ENCODE peak calls at places on chromosomes 11 and 22, in four cellular contexts. One of them, this sample, is unnamed.
A peak's percentile ranks its signal among the peaks of the same experiment; 100 is the strongest.

GRCh38 chr11:12914401-12914912 is 94.7 kb upstream of the RASSF10 start:
- DNase-seq in IMR-90: peak; percentile 33
- DNase-seq in H1: peak; percentile 89
- DNase-seq in H9: peak; percentile 96
- DNase-seq in this sample: peak; percentile 64

GRCh38 chr11:61102667-61103491 is 590 bp downstream of the CD5 start:
- DNase-seq in IMR-90: no peak
- DNase-seq in H1: no peak
- DNase-seq in H9: no peak
- DNase-seq in this sample: no peak

GRCh38 chr11:111457731-111458368 is 54.3 kb downstream of the BTG4 start:
- DNase-seq in IMR-90: no peak
- DNase-seq in H1: no peak
- DNase-seq in H9: no peak
- DNase-seq in this sample: no peak

GRCh38 chr11:36077368-36077767 is 133.5 kb downstream of the LDLRAD3 start:
- DNase-seq in IMR-90: no peak
- DNase-seq in H1: no peak
- DNase-seq in H9: no peak
- DNase-seq in this sample: no peak

GRCh38 chr11:12066799-12067508 is 43.4 kb upstream of the MICAL2 start:
- DNase-seq in IMR-90: peak; percentile 56
- DNase-seq in H1: no peak
- DNase-seq in H9: peak; percentile 51
- DNase-seq in this sample: no peak

GRCh38 chr11:106249857-106250256 is 172.4 kb downstream of the AASDHPPT start:
- DNase-seq in IMR-90: no peak
- DNase-seq in H1: no peak
- DNase-seq in H9: no peak
- DNase-seq in this sample: no peak

GRCh38 chr11:121930004-121930965 is 185.7 kb downstream of the BLID start:
- DNase-seq in IMR-90: peak; percentile 13
- DNase-seq in H1: no peak
- DNase-seq in H9: no peak
- DNase-seq in this sample: no peak

GRCh38 chr11:30046211-30046945 is 29.5 kb upstream of the KCNA4 start:
- DNase-seq in IMR-90: no peak
- DNase-seq in H1: peak; percentile 69
- DNase-seq in H9: peak; percentile 72
- DNase-seq in this sample: no peak

GRCh38 chr11:116334596-116334995 is 438.2 kb downstream of the BUD13 start:
- DNase-seq in IMR-90: no peak
- DNase-seq in H1: no peak
- DNase-seq in H9: peak; percentile 4
- DNase-seq in this sample: no peak

GRCh38 chr11:131373756-131374155 is 3.3 kb downstream of the NTM start:
- DNase-seq in IMR-90: no peak
- DNase-seq in H1: no peak
- DNase-seq in H9: no peak
- DNase-seq in this sample: no peak

GRCh38 chr22:46595545-46595944 is 24.6 kb upstream of the GRAMD4 start:
- DNase-seq in IMR-90: no peak
- DNase-seq in H1: no peak
- DNase-seq in H9: no peak
- DNase-seq in this sample: no peak

GRCh38 chr22:40176921-40177737 is 596 bp upstream of the TNRC6B start:
- DNase-seq in IMR-90: peak; percentile 71
- DNase-seq in H1: peak; percentile 77
- DNase-seq in H9: peak; percentile 76
- DNase-seq in this sample: no peak

GRCh38 chr11:62402226-62402625 is 16.6 kb upstream of the SCGB1A1 start:
- DNase-seq in IMR-90: no peak
- DNase-seq in H1: no peak
- DNase-seq in H9: no peak
- DNase-seq in this sample: no peak

DNA sequence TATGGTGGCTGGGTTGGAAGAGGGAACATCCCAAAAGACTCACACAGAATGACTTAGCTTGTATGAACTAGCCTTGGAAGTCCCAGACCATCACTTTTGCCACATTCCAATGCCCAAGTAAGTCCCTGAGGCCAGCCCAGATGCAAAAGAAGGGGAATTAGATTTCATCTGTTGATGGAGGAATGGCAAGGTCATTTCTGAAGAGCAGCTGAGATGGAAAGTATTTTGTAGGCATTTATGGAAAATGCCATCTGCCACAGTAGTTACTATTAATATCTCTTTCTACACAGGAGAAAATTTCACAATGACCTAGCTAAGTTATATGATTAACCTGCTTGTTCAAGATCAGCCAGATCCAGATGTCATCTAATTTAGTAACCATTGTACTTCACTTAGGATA is 58.8 kb downstream of the ENDOD1 start:
- DNase-seq in IMR-90: no peak
- DNase-seq in H1: no peak
- DNase-seq in H9: no peak
- DNase-seq in this sample: no peak
- H2BK120ac ChIP-seq in IMR-90: no peak overlapping the region
- H2BK120ac ChIP-seq in H1: no peak overlapping the region
- H2BK120ac ChIP-seq in H9: no peak overlapping the region
- H2BK120ac ChIP-seq in this sample: no peak overlapping the region

GRCh38 chr11:95283146-95283545 is 52.1 kb upstream of the SESN3 start:
- DNase-seq in IMR-90: no peak
- DNase-seq in H1: no peak
- DNase-seq in H9: no peak
- DNase-seq in this sample: no peak
- H3K14ac ChIP-seq in IMR-90: no peak overlapping the region
- H3K14ac ChIP-seq in H1: no peak overlapping the region
- H3K14ac ChIP-seq in H9: no peak overlapping the region
- H3K14ac ChIP-seq in this sample: no peak overlapping the region

DNA sequence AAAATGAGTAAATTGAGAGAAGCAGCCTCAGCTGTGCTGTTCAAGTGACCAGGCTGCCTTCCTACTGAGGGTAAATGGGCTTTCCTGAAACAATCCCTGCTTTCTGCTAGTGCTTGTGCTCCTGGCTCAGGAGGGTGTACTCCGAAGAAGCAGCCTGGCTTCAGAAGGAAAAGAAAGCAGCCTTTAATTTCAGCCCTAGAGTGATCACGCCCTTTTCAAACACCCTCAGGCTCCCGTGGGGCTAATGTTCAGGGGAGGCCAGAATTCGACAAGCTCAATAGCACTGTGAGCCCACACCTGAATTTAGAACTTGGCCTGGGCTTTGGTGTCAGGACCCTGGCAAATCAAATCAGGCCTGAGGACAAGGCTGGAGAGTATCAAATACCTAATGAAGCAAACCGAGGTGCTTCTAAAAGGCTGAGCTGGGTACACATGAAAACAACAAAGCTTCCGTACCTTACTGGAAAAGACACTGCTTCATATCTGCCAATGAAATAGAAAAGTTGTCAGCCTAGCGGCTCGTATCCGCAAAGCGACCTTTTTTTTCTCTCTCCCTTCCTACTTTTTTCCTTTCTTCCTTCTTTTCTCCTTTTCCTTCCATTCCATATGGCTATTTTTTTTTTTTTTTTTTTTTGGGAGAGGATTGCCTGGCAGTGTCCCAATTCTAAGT is 387.8 kb downstream of the SOX6 start:
- DNase-seq in IMR-90: no peak
- DNase-seq in H1: no peak
- DNase-seq in H9: no peak
- DNase-seq in this sample: no peak
- H2AK5ac ChIP-seq in IMR-90: peak overlapping the region; percentile 53
- H2AK5ac ChIP-seq in H1: no peak overlapping the region
- H2AK5ac ChIP-seq in H9: no peak overlapping the region
- H2AK5ac ChIP-seq in this sample: no peak overlapping the region

GRCh38 chr11:74990941-74991340 is 2.2 kb downstream of the NEU3 start:
- DNase-seq in IMR-90: no peak
- DNase-seq in H1: no peak
- DNase-seq in H9: no peak
- DNase-seq in this sample: no peak

GRCh38 chr11:74992852-74993251 is 4.1 kb downstream of the NEU3 start:
- DNase-seq in IMR-90: no peak
- DNase-seq in H1: no peak
- DNase-seq in H9: no peak
- DNase-seq in this sample: no peak

GRCh38 chr11:74989269-74989655 is 529 bp downstream of the NEU3 start:
- DNase-seq in IMR-90: peak; percentile 10
- DNase-seq in H1: no peak
- DNase-seq in H9: no peak
- DNase-seq in this sample: no peak

GRCh38 chr11:74984730-74985129 is 4.0 kb upstream of the NEU3 start:
- DNase-seq in IMR-90: no peak
- DNase-seq in H1: no peak
- DNase-seq in H9: no peak
- DNase-seq in this sample: no peak

DNA sequence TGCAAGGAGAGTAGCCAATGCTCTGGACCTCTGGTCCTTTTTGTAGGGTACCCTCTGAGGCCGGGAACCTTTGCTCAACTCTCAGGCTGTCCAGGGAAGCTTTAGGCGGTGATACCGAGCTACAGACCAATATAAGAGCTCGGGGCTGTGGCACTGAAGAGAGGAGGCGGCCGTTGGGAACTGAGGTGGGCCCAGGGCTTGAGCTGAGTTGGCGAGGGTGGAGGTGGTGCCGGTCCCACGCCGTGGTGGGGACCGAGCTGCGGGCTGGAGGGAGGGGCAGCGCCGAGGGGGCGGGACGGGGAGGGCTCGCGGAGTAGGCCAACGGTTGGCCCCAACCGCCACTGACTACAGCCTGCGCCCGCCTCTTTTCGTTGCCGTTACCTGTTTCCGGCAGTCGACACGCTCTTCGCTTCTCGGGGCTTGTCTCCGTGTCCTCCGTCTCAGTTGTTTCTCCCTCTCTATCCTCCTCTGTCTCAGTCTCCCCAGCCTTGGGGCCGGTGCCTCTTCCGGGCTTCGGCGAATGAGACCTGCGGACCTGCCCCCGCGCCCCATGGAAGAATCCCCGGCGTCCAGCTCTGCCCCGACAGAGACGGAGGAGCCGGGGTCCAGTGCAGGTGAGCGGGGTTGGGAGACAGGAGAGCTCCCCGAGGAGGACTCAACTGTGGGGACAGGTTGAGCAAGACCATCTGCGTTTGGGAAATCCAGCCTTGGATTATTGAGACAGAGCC is at the start of gene NEU3:
- DNase-seq in IMR-90: peak; percentile 69
- DNase-seq in H1: peak; percentile 83
- DNase-seq in H9: peak; percentile 89
- DNase-seq in this sample: peak; percentile 51
- H2BK120ac ChIP-seq in IMR-90: no peak within 1 kb of the TSS
- H2BK120ac ChIP-seq in H1: no peak within 1 kb of the TSS
- H2BK120ac ChIP-seq in H9: no peak within 1 kb of the TSS
- H2BK120ac ChIP-seq in this sample: no peak within 1 kb of the TSS

GRCh38 chr22:19122143-19122751 is at the start of gene DGCR2:
- DNase-seq in IMR-90: peak; percentile 94
- DNase-seq in H1: peak; percentile 97
- DNase-seq in H9: peak; percentile 98
- DNase-seq in this sample: peak; percentile 97
- H3K14ac ChIP-seq in IMR-90: peak within 1 kb of the TSS; percentile 94
- H3K14ac ChIP-seq in H1: no peak within 1 kb of the TSS
- H3K14ac ChIP-seq in H9: peak within 1 kb of the TSS; percentile 90
- H3K14ac ChIP-seq in this sample: peak within 1 kb of the TSS; percentile 86

GRCh38 chr11:119029340-119030028 is 1.2 kb downstream of the SLC37A4 start:
- DNase-seq in IMR-90: no peak
- DNase-seq in H1: no peak
- DNase-seq in H9: no peak
- DNase-seq in this sample: no peak
- H2AK5ac ChIP-seq in IMR-90: no peak overlapping the region
- H2AK5ac ChIP-seq in H1: no peak overlapping the region
- H2AK5ac ChIP-seq in H9: no peak overlapping the region
- H2AK5ac ChIP-seq in this sample: peak overlapping the region; percentile 82

DNA sequence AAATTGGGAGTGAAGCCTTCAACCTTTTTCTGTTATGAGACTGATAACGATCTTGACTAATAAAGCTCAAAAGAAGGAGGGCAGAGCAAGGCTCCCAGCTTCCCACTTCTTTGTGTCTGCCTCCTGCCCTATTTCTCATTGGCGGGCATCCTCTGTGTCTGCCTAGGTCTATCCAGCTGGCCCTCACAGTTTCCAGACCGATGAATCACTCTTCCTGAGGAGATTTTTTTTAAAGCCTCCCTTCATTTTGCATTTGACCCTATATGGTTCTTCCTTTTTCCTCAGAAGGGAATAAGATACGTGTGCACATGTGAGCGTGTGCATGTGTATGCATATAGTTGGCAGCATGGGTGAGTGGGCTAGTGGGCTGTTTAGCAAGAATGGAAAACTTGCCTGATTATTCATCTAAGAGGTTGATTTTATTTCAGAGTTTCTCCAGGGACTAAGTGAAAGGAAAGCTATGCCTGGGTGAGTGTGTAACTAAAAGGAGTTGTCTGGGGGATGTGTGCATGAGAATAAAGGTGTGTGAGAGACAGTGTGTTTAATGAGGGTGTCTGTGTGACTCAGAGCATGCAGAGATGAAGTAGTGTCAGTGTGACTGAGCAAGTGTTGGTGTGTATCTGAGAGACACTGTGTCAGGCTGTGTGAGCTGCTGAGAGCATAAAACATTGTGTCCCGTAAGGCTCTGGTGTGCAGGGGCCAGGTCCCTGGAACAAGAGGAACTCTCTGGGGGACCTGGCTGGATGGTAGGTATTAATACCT is 12.2 kb downstream of the PHLDB1 start:
- DNase-seq in IMR-90: peak; percentile 98
- DNase-seq in H1: no peak
- DNase-seq in H9: no peak
- DNase-seq in this sample: no peak
- H2BK120ac ChIP-seq in IMR-90: peak overlapping the region; percentile 100
- H2BK120ac ChIP-seq in H1: no peak overlapping the region
- H2BK120ac ChIP-seq in H9: no peak overlapping the region
- H2BK120ac ChIP-seq in this sample: no peak overlapping the region